ENCODE peak calls at places on chromosome 6, in nine cellular contexts. X is cardiac muscle cell, Y is left lung, W is OCI-LY7, H is AG10803, S is GM06990, Q is tibial artery, V is body of pancreas, K is fibroblast of lung. I is an unnamed sample.

GRCh38 chr6:137931849-137932465 is 64.9 kb downstream of the TNFAIP3 start:
- DNase-seq in X (no peak), V (no peak), W (no peak), H (no peak), Y (no peak), S (no peak), K (peak; percentile 6), Q (no peak), I (no peak)

GRCh38 chr6:148263961-148264360 is 78.7 kb upstream of the SASH1 start:
- DNase-seq in Q (no peak), V (no peak), X (no peak), S (no peak), K (no peak), H (no peak), Y (no peak), W (no peak), I (peak; percentile 50)

GRCh38 chr6:39017481-39017880 is 31.1 kb upstream of the GLP1R start:
- DNase-seq in X (no peak), K (no peak), H (no peak), Q (no peak), Y (no peak), V (no peak), W (no peak), S (no peak), I (no peak)

GRCh38 chr6:118783931-118784528 is 109.9 kb upstream of the ASF1A start:
- DNase-seq in Q (no peak), V (no peak), X (peak; percentile 27), W (no peak), S (no peak), H (peak; percentile 9), K (no peak), Y (no peak), I (peak; percentile 12)

GRCh38 chr6:378958-379366 is 12.6 kb upstream of the IRF4 start:
- DNase-seq in H (no peak), W (no peak), Q (no peak), K (no peak), X (no peak), V (no peak), S (no peak), Y (no peak), I (no peak)

GRCh38 chr6:53672232-53672631 is 6.7 kb upstream of the KLHL31 start:
- DNase-seq in X (no peak), S (no peak), Y (no peak), Q (no peak), K (no peak), V (no peak), H (no peak), W (no peak), I (no peak)

GRCh38 chr6:74574794-74575193 is 631.1 kb downstream of the COL12A1 start:
- DNase-seq in K (peak; percentile 14), Y (no peak), S (no peak), Q (no peak), H (peak; percentile 24), X (peak; percentile 61), V (no peak), W (peak; percentile 29), I (peak; percentile 77)

GRCh38 chr6:9484686-9485085 is 930.2 kb downstream of the TFAP2A start:
- DNase-seq in K (no peak), S (no peak), X (no peak), W (no peak), V (no peak), Q (no peak), Y (no peak), H (no peak), I (no peak)

GRCh38 chr6:90993771-90994170 is 406.9 kb upstream of the MAP3K7 start:
- DNase-seq in K (peak; percentile 30), V (no peak), H (no peak), Q (no peak), W (no peak), S (no peak), X (no peak), Y (no peak), I (no peak)

GRCh38 chr6:54014440-54014839 is 96.8 kb upstream of the MLIP start:
- DNase-seq in H (no peak), K (no peak), V (no peak), S (no peak), Q (no peak), Y (no peak), W (no peak), X (no peak), I (no peak)

GRCh38 chr6:150038202-150038830 is 13.0 kb upstream of the RAET1L start:
- DNase-seq in V (no peak), Q (no peak), S (no peak), H (no peak), X (peak; percentile 20), K (no peak), Y (no peak), W (no peak), I (no peak)

GRCh38 chr6:1616556-1617463 is 7.1 kb downstream of the FOXC1 start:
- DNase-seq in S (no peak), W (no peak), Q (no peak), Y (no peak), X (no peak), V (no peak), H (no peak), K (no peak), I (no peak)

GRCh38 chr6:102655823-102656222 is 1262.3 kb downstream of the GRIK2 start:
- DNase-seq in X (no peak), Y (no peak), S (no peak), W (no peak), V (no peak), H (no peak), K (peak; percentile 9), Q (no peak), I (no peak)

DNA sequence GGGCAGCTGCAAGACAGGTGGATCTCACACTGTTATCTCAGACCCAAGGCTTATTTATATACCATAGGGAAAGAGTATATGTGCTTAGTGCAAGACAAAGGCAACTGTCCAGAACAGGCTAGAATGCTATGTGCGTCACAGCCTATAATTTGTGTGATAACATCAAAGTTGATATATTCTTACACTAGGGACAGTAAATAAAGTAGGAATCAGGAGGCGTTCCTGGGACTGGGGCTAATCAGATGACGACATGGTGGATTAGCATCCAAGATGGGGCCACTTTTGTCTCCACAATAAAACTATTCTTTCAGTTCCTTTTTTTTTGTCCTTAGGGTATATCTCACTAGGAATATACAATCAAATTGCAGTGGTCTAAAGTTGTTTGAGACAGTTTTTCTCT is 54.9 kb upstream of the IER3 start:
- DNase-seq in Y (no peak), S (no peak), H (no peak), X (no peak), W (no peak), V (no peak), K (no peak), Q (no peak), I (no peak)
- H3K4me3 ChIP-seq in Y (no peak overlapping the region), S (no peak overlapping the region), H (no peak overlapping the region), X (no peak overlapping the region), W (no peak overlapping the region), V (no peak overlapping the region), K (no peak overlapping the region), Q (no peak overlapping the region), I (no peak overlapping the region)

GRCh38 chr6:37218501-37218900 is 39.1 kb upstream of the TBC1D22B start:
- DNase-seq in H (no peak), W (no peak), S (no peak), K (no peak), V (no peak), Q (no peak), Y (no peak), X (no peak), I (no peak)

GRCh38 chr6:37222992-37223391 is 34.6 kb upstream of the TBC1D22B start:
- DNase-seq in Q (no peak), K (no peak), S (no peak), X (no peak), W (no peak), H (no peak), Y (no peak), V (no peak), I (no peak)

GRCh38 chr6:37225350-37226169 is 32.0 kb upstream of the TBC1D22B start:
- DNase-seq in H (no peak), Q (no peak), W (no peak), V (no peak), X (no peak), Y (no peak), K (no peak), S (no peak), I (no peak)

GRCh38 chr6:37221585-37222124 is 35.9 kb upstream of the TBC1D22B start:
- DNase-seq in X (no peak), W (no peak), V (no peak), Q (no peak), H (no peak), K (no peak), S (no peak), Y (no peak), I (peak; percentile 66)

DNA sequence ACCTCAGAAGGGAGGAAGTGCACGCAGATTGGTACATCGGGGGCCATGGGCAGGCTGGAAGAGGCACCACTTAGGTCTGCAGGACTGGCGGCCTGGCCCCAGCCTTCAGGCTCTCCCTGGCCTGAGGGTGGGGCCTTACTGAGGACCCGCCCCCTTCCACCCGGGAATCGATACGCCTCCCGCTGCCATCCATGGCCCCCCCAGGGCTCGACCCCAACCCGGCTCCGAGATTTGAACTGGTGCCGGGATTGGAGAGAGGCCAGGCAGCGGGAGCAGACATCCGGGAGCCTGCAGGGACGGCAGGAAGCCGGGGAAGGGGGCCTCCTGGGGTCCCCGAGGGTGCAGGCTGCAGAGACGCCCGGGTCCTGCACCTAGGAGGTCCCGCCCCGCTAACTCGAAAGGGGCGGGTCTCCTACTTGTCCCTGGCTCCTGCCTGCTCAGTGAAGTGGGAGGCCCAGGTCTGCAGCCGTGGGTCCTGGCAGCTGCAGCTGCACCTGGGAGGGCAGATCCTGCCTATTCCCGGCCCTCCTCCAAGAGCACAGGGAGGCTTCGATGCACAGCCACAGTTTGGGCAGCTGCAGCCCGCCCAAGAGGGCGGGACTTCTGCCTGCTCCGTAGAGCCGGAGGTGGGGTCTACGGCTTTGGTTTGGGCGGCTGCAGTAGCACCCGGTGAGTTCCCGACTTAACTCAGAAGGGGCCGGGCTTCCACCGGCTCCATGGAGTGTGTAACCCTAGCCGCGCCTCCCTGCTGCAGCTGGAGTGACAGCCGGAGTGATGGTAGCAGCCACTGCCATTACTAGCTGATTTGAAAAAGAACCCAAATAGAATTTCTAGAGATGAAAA is 35.2 kb upstream of the TBC1D22B start:
- DNase-seq in Q (peak; percentile 59), X (peak; percentile 93), K (peak; percentile 91), H (peak; percentile 64), W (peak; percentile 79), V (peak; percentile 88), Y (peak; percentile 90), S (peak; percentile 84), I (peak; percentile 97)
- TF ChIP-seq CTCF in Q (no peak), X (no peak), K (no peak), H (no peak), W (no peak), V (no peak), Y (no peak), S (no peak), I (peak; percentile 5)

GRCh38 chr6:143570147-143570853 is 58.8 kb upstream of the FUCA2 start:
- DNase-seq in Q (no peak), W (no peak), Y (no peak), K (no peak), V (no peak), X (no peak), H (no peak), S (no peak), I (no peak)
- H3K4me3 ChIP-seq in Q (no peak overlapping the region), W (no peak overlapping the region), Y (no peak overlapping the region), K (no peak overlapping the region), V (no peak overlapping the region), X (no peak overlapping the region), H (no peak overlapping the region), S (no peak overlapping the region), I (no peak overlapping the region)

GRCh38 chr6:44304282-44305199 is 8.6 kb downstream of the AARS2 start:
- DNase-seq in Y (no peak), K (peak; percentile 36), X (peak; percentile 49), S (no peak), V (no peak), H (peak; percentile 45), Q (no peak), W (peak; percentile 50), I (peak; percentile 61)
- TF ChIP-seq CTCF in Y (peak; percentile 50), K (peak; percentile 79), X (peak; percentile 80), S (peak; percentile 90), V (peak; percentile 57), H (peak; percentile 72), Q (peak; percentile 72), W (peak; percentile 83), I (peak; percentile 83)

I was measured in choroid plexus epithelial cell.